ENCODE peak calls at places on chromosomes 1 and 21, in six cellular contexts. N is CD4-positive, CD25-positive, alpha-beta regulatory T cell; Q is neural progenitor cell; W is body of pancreas; R is WERI-Rb-1; F is IMR-90. D is an unnamed sample.

GRCh38 chr1:52955129-52955970 is 28.3 kb downstream of the SCP2 start:
- DNase-seq in N (no peak), Q (no peak), W (no peak), R (no peak), F (peak; percentile 85), D (peak; percentile 94)

GRCh38 chr1:109265741-109266330 is 16.5 kb downstream of the CELSR2 start:
- DNase-seq in N (no peak), Q (no peak), W (no peak), R (no peak), F (no peak), D (no peak)

GRCh38 chr1:109478806-109479205 is 4.9 kb upstream of the ATXN7L2 start:
- DNase-seq in N (peak; percentile 54), Q (peak; percentile 43), W (no peak), R (no peak), F (no peak), D (no peak)

GRCh38 chr1:232594768-232595698 is 34.9 kb downstream of the SIPA1L2 start:
- DNase-seq in N (no peak), Q (peak; percentile 85), W (no peak), R (no peak), F (no peak), D (no peak)

GRCh38 chr1:41485605-41486004 is 1.1 kb upstream of the EDN2 start:
- DNase-seq in N (no peak), Q (no peak), W (no peak), R (no peak), F (peak; percentile 79), D (peak; percentile 49)

GRCh38 chr1:226611301-226611700 is 62.7 kb downstream of the STUM start:
- DNase-seq in N (no peak), Q (no peak), W (no peak), R (no peak), F (no peak), D (no peak)

GRCh38 chr1:31886866-31887265 is 51.3 kb downstream of the PTP4A2 start:
- DNase-seq in N (no peak), Q (no peak), W (no peak), R (no peak), F (no peak), D (peak; percentile 41)

GRCh38 chr1:222994506-222995229 is 148.4 kb downstream of the TLR5 start:
- DNase-seq in N (no peak), Q (peak; percentile 22), W (no peak), R (no peak), F (peak; percentile 73), D (peak; percentile 92)

GRCh38 chr1:58585591-58586151 is 8.6 kb upstream of the TACSTD2 start:
- DNase-seq in N (no peak), Q (no peak), W (no peak), R (no peak), F (peak; percentile 56), D (peak; percentile 66)

GRCh38 chr1:94061513-94062443 is 59.2 kb downstream of the ABCA4 start:
- DNase-seq in N (peak; percentile 38), Q (peak; percentile 77), W (peak; percentile 79), R (peak; percentile 71), F (peak; percentile 80), D (peak; percentile 89)

GRCh38 chr1:155206891-155207577 is 663 bp downstream of the THBS3 start:
- DNase-seq in N (peak; percentile 91), Q (peak; percentile 84), W (peak; percentile 85), R (peak; percentile 99), F (peak; percentile 74), D (peak; percentile 84)

GRCh38 chr21:45297869-45298268 is 10.2 kb upstream of the POFUT2 start:
- DNase-seq in N (no peak), Q (no peak), W (no peak), R (no peak), F (no peak), D (no peak)

GRCh38 chr1:235736263-235736662 is 86.7 kb upstream of the GNG4 start:
- DNase-seq in N (no peak), Q (no peak), W (no peak), R (no peak), F (peak; percentile 13), D (no peak)

DNA sequence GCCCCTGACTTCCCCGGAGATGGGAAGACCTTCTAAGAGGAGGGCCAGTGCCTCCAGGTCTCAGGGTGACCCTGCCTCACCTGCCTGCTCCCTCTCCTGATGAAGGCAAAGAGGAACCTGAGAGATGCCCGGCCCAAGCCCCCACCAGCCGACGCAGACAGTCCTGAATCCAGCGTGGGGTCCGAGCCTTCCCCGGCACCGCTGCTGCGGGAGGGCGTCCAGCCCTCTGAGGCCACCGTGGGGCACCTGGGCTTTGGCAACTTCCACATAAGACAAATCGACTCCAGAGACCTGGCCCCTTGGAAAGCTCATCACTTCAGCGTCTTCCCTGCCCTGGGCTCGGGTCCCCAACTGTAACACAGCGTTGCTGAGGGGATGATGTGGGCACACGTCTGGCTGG is 122.2 kb downstream of the CASZ1 start:
- DNase-seq in N (no peak), Q (no peak), W (no peak), R (no peak), F (no peak), D (no peak)
- H3K4me3 ChIP-seq in N (no peak overlapping the region), Q (no peak overlapping the region), W (no peak overlapping the region), R (no peak overlapping the region), F (no peak overlapping the region), D (no peak overlapping the region)

GRCh38 chr1:74673351-74674111 is at the start of gene ERICH3:
- DNase-seq in N (peak; percentile 4), Q (peak; percentile 27), W (no peak), R (peak; percentile 44), F (no peak), D (peak; percentile 15)
- H3K4me3 ChIP-seq in N (no peak within 1 kb of the TSS), Q (peak within 1 kb of the TSS; percentile 45), W (no peak within 1 kb of the TSS), R (peak within 1 kb of the TSS; percentile 59), F (peak within 1 kb of the TSS; percentile 19), D (peak within 1 kb of the TSS; percentile 46)

GRCh38 chr1:220999872-221000863 is 120.9 kb downstream of the HLX start:
- DNase-seq in N (no peak), Q (no peak), W (no peak), R (peak; percentile 92), F (no peak), D (peak; percentile 28)

GRCh38 chr1:221001167-221001566 is 121.9 kb downstream of the HLX start:
- DNase-seq in N (no peak), Q (no peak), W (no peak), R (no peak), F (no peak), D (no peak)

GRCh38 chr1:220997791-220998190 is 118.5 kb downstream of the HLX start:
- DNase-seq in N (no peak), Q (no peak), W (no peak), R (no peak), F (no peak), D (no peak)

DNA sequence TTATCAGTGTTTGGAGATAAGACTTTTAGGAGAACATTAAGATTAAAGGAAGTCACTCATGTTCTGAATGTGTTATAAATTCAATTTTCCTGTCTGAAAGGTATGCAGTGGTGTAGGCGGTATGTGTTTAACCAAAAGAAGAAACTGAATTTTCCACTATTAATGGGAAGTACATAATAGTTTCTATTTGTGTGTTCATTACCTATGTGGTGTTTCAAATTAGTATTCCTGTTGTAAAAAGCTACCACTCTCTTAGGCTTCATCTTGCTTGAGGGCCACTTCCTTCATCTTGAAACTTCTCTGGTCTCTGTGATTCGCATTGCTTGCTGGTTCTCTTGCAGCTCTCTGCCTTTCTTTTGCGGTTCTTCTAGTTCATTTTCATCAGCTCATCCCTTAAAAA is 123.4 kb downstream of the HLX start:
- DNase-seq in N (no peak), Q (no peak), W (no peak), R (no peak), F (no peak), D (no peak)
- H3K4me3 ChIP-seq in N (no peak overlapping the region), Q (no peak overlapping the region), W (no peak overlapping the region), R (no peak overlapping the region), F (no peak overlapping the region), D (no peak overlapping the region)

GRCh38 chr1:44842415-44842762 is 664 bp downstream of the PTCH2 start:
- DNase-seq in N (no peak), Q (no peak), W (no peak), R (peak; percentile 37), F (no peak), D (no peak)
- H3K4me3 ChIP-seq in N (no peak overlapping the region), Q (peak overlapping the region; percentile 60), W (no peak overlapping the region), R (peak overlapping the region; percentile 65), F (peak overlapping the region; percentile 51), D (peak overlapping the region; percentile 67)

GRCh38 chr1:26031196-26031902 is 9.8 kb downstream of the EXTL1 start:
- DNase-seq in N (no peak), Q (no peak), W (no peak), R (no peak), F (peak; percentile 66), D (peak; percentile 69)
- H3K4me3 ChIP-seq in N (no peak overlapping the region), Q (no peak overlapping the region), W (no peak overlapping the region), R (no peak overlapping the region), F (no peak overlapping the region), D (no peak overlapping the region)

GRCh38 chr1:239387304-239388231 is 1.2 kb downstream of the CHRM3 start:
- DNase-seq in N (no peak), Q (peak; percentile 64), W (peak; percentile 49), R (peak; percentile 11), F (no peak), D (no peak)
- H3K4me3 ChIP-seq in N (no peak overlapping the region), Q (peak overlapping the region; percentile 63), W (peak overlapping the region; percentile 29), R (peak overlapping the region; percentile 75), F (no peak overlapping the region), D (no peak overlapping the region)

GRCh38 chr1:184626076-184627011 is 128.3 kb downstream of the EDEM3 start:
- DNase-seq in N (no peak), Q (no peak), W (no peak), R (no peak), F (no peak), D (no peak)

GRCh38 chr1:184623404-184623803 is 131.3 kb downstream of the EDEM3 start:
- DNase-seq in N (no peak), Q (no peak), W (no peak), R (no peak), F (no peak), D (no peak)

GRCh38 chr1:184622136-184622823 is 132.4 kb downstream of the EDEM3 start:
- DNase-seq in N (no peak), Q (no peak), W (no peak), R (peak; percentile 79), F (peak; percentile 90), D (peak; percentile 98)

GRCh38 chr1:184624051-184624450 is 130.6 kb downstream of the EDEM3 start:
- DNase-seq in N (no peak), Q (no peak), W (no peak), R (no peak), F (no peak), D (peak; percentile 15)

GRCh38 chr1:184624626-184625025 is 130.0 kb downstream of the EDEM3 start:
- DNase-seq in N (no peak), Q (no peak), W (no peak), R (no peak), F (peak; percentile 29), D (no peak)
- H3K4me3 ChIP-seq in N (no peak overlapping the region), Q (no peak overlapping the region), W (no peak overlapping the region), R (no peak overlapping the region), F (no peak overlapping the region), D (no peak overlapping the region)

GRCh38 chr1:213927897-213928296 is 59.9 kb upstream of the PROX1 start:
- DNase-seq in N (no peak), Q (no peak), W (no peak), R (no peak), F (no peak), D (no peak)
- H3K4me3 ChIP-seq in N (no peak overlapping the region), Q (no peak overlapping the region), W (no peak overlapping the region), R (no peak overlapping the region), F (no peak overlapping the region), D (no peak overlapping the region)

D was measured in fibroblast of the aortic adventitia.